ENCODE peak calls at places on chromosome 16, in four cellular contexts. J is upper lobe of left lung, I is lower lobe of right lung, O is Caco-2. F is an unnamed sample.

GRCh38 chr16:3780570-3780969 is 63.2 kb upstream of the TRAP1 start:
- DNase-seq in J (no peak), I (no peak), O (no peak), F (no peak)

GRCh38 chr16:15732416-15732815 is 82.4 kb downstream of the NDE1 start:
- DNase-seq in J (no peak), I (no peak), O (no peak), F (no peak)

GRCh38 chr16:64544859-64545258 is 577.0 kb downstream of the CDH11 start:
- DNase-seq in J (no peak), I (no peak), O (no peak), F (no peak)

GRCh38 chr16:59586331-59586730 is 852.2 kb upstream of the GOT2 start:
- DNase-seq in J (no peak), I (no peak), O (no peak), F (no peak)

GRCh38 chr16:23587726-23588125 is 8.4 kb downstream of the NDUFAB1 start:
- DNase-seq in J (no peak), I (no peak), O (no peak), F (no peak)

GRCh38 chr16:19131809-19132777 is 18.3 kb downstream of the ITPRIPL2 start:
- DNase-seq in J (no peak), I (no peak), O (no peak), F (no peak)

GRCh38 chr16:28237754-28238357 is 26.1 kb upstream of the XPO6 start:
- DNase-seq in J (no peak), I (no peak), O (no peak), F (no peak)

GRCh38 chr16:51404386-51404785 is 253.3 kb upstream of the SALL1 start:
- DNase-seq in J (no peak), I (no peak), O (no peak), F (no peak)

GRCh38 chr16:87854053-87854906 is 15.0 kb downstream of the SLC7A5 start:
- DNase-seq in J (no peak), I (no peak), O (no peak), F (no peak)

GRCh38 chr16:68481636-68482035 is 33.3 kb upstream of the SMPD3 start:
- DNase-seq in J (no peak), I (no peak), O (no peak), F (no peak)

GRCh38 chr16:80674884-80675283 is 129.5 kb downstream of the CDYL2 start:
- DNase-seq in J (no peak), I (no peak), O (no peak), F (no peak)

GRCh38 chr16:84027607-84028006 is 15.0 kb downstream of the SLC38A8 start:
- DNase-seq in J (no peak), I (no peak), O (no peak), F (no peak)

GRCh38 chr16:67967956-67968439 is 439 bp downstream of the SLC12A4 start:
- DNase-seq in J (no peak), I (no peak), O (peak; percentile 71), F (no peak)

GRCh38 chr16:52469775-52470174 is 77.2 kb downstream of the TOX3 start:
- DNase-seq in J (peak; percentile 22), I (no peak), O (no peak), F (no peak)

DNA sequence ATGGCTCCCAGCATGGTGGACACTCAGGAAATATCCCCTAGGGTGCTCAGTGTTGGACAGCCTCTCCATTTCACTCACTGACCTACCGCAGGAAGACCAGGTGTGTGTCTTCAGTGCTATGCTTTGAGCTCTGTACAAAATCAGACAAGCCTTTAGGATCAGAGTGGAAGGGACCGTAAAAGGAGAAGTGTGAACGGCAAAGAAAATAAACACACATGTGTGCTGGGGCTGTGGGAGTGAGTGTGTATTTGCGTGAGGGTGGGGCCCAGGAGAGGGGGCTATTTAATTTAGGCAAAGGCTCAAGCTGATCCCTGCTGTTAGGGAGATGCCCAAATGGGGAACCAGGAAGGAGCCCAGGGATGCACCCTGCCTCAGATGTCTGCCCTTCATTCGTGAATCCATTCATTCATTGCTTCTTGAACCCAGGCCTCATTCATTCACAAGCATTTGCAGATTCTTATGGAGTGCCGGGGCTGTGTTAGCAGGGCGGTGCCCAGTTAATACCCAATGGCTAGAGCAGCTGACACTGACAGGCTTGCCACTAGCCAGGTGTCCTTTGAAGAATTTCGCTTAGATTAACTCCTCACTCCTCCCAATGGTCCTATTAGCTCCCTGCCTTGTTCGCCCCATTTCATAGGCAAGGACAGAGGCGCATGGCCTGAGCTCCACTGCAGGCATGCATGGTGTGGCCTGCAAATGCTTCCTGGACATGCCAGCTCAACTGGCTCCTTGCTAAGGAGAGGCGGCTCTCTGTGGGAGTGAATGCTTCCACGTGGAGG is 296.7 kb upstream of the FOXF1 start:
- DNase-seq in J (no peak), I (no peak), O (no peak), F (no peak)
- H3K4me1 ChIP-seq in J (peaks cover 4% of the 10 kb centered on the region), I (peaks cover 19% of the 10 kb centered on the region), O (no peaks in the 10 kb centered on the region), F (no peaks in the 10 kb centered on the region)

GRCh38 chr16:22352119-22352518 is 22.3 kb downstream of the CDR2 start:
- DNase-seq in J (no peak), I (no peak), O (no peak), F (no peak)

GRCh38 chr16:22342082-22342481 is 32.3 kb downstream of the CDR2 start:
- DNase-seq in J (no peak), I (no peak), O (no peak), F (no peak)

GRCh38 chr16:22346463-22346862 is 28.0 kb downstream of the CDR2 start:
- DNase-seq in J (no peak), I (peak; percentile 50), O (no peak), F (no peak)

GRCh38 chr16:22348296-22348695 is 26.1 kb downstream of the CDR2 start:
- DNase-seq in J (no peak), I (no peak), O (no peak), F (no peak)

DNA sequence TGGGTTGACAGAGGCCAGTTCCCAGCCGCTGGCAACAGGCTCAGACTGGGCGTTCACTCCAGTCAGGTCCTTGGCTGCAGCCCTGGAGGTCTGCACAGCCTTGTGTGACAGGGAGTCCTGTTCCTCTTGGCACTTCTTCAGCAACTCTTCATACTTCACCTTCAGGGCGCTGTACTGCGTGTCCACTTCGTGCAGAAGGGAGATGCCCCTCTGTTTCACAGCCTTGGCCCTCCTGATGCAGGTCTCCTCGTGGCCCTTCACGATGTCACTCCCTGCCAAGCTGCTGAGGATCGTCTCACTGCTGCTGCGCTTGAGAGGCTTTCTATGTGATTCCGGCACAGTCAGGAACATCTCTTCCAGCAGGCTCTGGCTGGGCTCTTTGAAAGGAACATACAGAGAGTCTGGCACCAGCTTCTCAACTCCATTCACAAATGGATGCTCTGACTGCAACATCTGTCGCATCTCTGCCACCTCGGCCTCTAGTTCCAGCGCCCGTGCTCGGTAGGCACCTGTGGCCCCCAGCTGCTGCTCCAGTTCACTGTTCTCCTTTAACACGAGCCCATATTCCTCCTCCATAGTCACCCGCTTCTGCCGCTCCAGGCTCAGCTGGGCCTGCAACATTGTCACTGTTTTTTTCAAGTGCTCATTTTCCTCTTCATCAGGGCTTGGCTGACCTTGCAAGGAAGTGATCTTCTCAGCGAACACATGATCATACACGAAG is 27.2 kb downstream of the CDR2 start:
- DNase-seq in J (no peak), I (no peak), O (no peak), F (no peak)
- H3K4me1 ChIP-seq in J (no peaks in the 10 kb centered on the region), I (no peaks in the 10 kb centered on the region), O (peaks cover 7% of the 10 kb centered on the region), F (no peaks in the 10 kb centered on the region)

DNA sequence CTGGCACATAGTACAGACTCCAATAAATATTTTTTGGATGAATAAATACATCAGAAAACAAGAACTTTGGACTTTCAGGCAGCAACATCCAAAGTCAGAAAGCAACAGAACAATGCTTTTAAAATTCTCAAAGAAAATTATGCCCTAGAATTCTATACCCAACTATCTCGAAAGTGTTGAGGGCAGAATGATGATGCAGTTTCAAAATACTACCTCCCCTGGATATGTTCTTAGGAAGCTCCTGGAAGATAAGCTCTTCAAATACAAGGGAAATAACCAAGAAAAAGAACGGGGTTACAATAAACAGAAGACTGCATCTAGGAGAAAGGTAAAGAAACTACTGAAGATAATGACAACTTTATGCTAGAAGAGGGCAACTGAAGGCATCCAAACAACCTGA is 11.0 kb downstream of the SIAH1 start:
- DNase-seq in J (no peak), I (no peak), O (no peak), F (no peak)
- H3K4me1 ChIP-seq in J (peaks cover 67% of the 10 kb centered on the region), I (peaks cover 94% of the 10 kb centered on the region), O (peaks cover 12% of the 10 kb centered on the region), F (no peaks in the 10 kb centered on the region)

GRCh38 chr16:85754403-85754802 is 3.5 kb upstream of the C16orf74 start:
- DNase-seq in J (no peak), I (no peak), O (no peak), F (no peak)

GRCh38 chr16:85755929-85756768 is 5.3 kb upstream of the C16orf74 start:
- DNase-seq in J (no peak), I (peak; percentile 28), O (no peak), F (no peak)

GRCh38 chr16:85759631-85760419 is 8.9 kb upstream of the C16orf74 start:
- DNase-seq in J (peak; percentile 65), I (peak; percentile 75), O (peak; percentile 66), F (no peak)

GRCh38 chr16:85759136-85759535 is 8.2 kb upstream of the C16orf74 start:
- DNase-seq in J (no peak), I (no peak), O (no peak), F (no peak)

GRCh38 chr16:85757341-85757822 is 6.5 kb upstream of the C16orf74 start:
- DNase-seq in J (no peak), I (no peak), O (no peak), F (no peak)
- H3K4me1 ChIP-seq in J (no peaks in the 10 kb centered on the region), I (peaks cover 5% of the 10 kb centered on the region), O (peaks cover 8% of the 10 kb centered on the region), F (no peaks in the 10 kb centered on the region)

DNA sequence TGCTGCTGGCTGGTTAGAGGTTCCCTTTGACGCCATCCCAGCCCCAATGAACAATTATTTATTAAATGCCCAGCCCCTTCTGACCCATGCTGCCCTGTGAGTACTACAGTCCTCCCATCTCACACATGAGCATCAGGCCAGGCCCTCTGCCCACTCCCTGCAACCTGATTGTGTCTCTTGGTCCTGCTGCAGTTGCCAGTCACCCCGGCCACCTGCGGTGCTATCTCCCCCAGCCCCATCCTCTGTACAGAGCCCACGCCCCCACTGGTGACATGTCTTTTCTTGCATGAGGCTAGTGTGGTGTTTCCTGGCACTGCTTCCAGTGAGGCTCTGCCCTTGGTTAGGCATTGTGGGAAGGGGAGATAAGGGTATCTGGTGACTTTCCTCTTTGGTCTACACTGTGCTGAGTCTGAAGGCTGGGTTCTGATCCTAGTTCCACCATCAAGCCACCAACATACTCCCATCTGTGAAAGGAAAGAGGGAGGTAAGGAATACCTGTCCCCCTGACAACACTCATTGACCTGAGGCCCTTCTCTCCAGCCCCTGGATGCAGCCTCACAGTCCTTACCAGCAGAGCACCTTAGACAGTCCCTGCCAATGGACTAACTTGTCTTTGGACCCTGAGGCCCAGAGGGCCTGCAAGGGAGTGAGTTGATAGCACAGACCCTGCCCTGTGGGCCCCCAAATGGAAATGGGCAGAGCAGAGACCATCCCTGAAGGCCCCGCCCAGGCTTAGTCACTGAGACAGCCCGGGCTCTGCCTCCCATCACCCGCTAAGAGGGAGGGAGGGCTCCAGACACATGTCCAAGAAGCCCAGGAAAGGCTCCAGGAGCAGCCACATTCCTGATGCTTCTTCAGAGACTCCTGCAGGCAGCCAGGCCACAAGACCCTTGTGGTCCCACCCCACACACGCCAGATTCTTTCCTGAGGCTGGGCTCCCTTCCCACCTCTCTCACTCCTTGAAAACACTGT is 11.3 kb downstream of the CX3CL1 start:
- DNase-seq in J (no peak), I (no peak), O (no peak), F (peak; percentile 54)
- H3K4me1 ChIP-seq in J (peaks cover 31% of the 10 kb centered on the region), I (peaks cover 47% of the 10 kb centered on the region), O (peaks cover 16% of the 10 kb centered on the region), F (peaks cover 11% of the 10 kb centered on the region)

DNA sequence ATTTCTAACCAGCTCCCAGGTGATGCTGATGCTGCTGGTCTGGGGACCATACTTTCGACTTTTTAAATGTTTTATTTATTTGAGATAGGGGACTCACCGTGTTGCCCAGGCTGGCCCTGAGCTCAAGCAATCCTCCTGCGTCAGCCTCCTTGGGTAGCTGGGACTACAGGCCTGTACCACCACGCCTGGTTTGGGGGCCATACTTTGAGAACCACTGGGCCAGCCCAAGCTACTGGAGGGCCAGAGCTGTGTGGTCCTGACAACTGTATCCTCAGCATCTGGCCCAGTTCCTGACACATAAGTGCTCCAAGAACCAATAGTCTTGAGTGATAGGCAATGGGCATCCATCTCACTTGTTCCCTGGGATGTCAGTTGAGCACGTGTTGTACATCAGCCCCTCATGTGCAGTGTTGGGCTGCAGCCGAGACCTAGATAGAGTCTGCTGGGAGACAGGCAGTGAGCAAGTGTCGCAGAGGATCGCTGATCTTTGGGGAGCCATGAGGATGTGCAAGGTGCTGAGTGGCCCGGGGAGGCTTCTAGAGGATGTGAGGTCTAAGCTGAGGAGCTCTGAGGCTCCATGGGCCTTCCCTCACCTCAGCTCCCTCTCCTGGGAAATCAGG is 1.6 kb downstream of the RMI2 start:
- DNase-seq in J (no peak), I (no peak), O (no peak), F (no peak)
- H3K4me1 ChIP-seq in J (peaks cover 21% of the 10 kb centered on the region), I (peaks cover 29% of the 10 kb centered on the region), O (peaks cover 3% of the 10 kb centered on the region), F (no peaks in the 10 kb centered on the region)